ENCODE peak calls at places on chromosomes 5 and 9, in six cellular contexts. One of them, this sample, is unnamed.

GRCh38 chr5:154528005-154528594 is 50.1 kb upstream of the HAND1 start:
- DNase-seq in fibroblast of mammary gland: no peak
- DNase-seq in upper lobe of right lung: no peak
- DNase-seq in A549: no peak
- DNase-seq in cardiac fibroblast: no peak
- DNase-seq in epithelial cell of esophagus: no peak
- DNase-seq in this sample: no peak

GRCh38 chr9:123568691-123569342 is 212.8 kb downstream of the CRB2 start:
- DNase-seq in epithelial cell of esophagus: no peak
- DNase-seq in A549: no peak
- DNase-seq in upper lobe of right lung: no peak
- DNase-seq in cardiac fibroblast: peak; percentile 38
- DNase-seq in fibroblast of mammary gland: peak; percentile 76
- DNase-seq in this sample: no peak

GRCh38 chr5:126300293-126300692 is 122.9 kb upstream of the GRAMD2B start:
- DNase-seq in upper lobe of right lung: no peak
- DNase-seq in A549: no peak
- DNase-seq in fibroblast of mammary gland: peak; percentile 4
- DNase-seq in cardiac fibroblast: no peak
- DNase-seq in epithelial cell of esophagus: no peak
- DNase-seq in this sample: no peak

GRCh38 chr9:110669439-110669838 is 848 bp downstream of the MUSK start:
- DNase-seq in upper lobe of right lung: no peak
- DNase-seq in fibroblast of mammary gland: no peak
- DNase-seq in cardiac fibroblast: peak; percentile 81
- DNase-seq in A549: no peak
- DNase-seq in epithelial cell of esophagus: peak; percentile 70
- DNase-seq in this sample: no peak

GRCh38 chr9:99509900-99510299 is 287.8 kb downstream of the SEC61B start:
- DNase-seq in fibroblast of mammary gland: no peak
- DNase-seq in epithelial cell of esophagus: no peak
- DNase-seq in cardiac fibroblast: no peak
- DNase-seq in A549: no peak
- DNase-seq in upper lobe of right lung: no peak
- DNase-seq in this sample: no peak

GRCh38 chr5:932628-933250 is 40.1 kb downstream of the TRIP13 start:
- DNase-seq in cardiac fibroblast: no peak
- DNase-seq in fibroblast of mammary gland: peak; percentile 25
- DNase-seq in upper lobe of right lung: peak; percentile 66
- DNase-seq in A549: no peak
- DNase-seq in epithelial cell of esophagus: no peak
- DNase-seq in this sample: peak; percentile 9

GRCh38 chr5:95392593-95393182 is 1.5 kb downstream of the FAM81B start:
- DNase-seq in upper lobe of right lung: no peak
- DNase-seq in epithelial cell of esophagus: peak; percentile 59
- DNase-seq in fibroblast of mammary gland: peak; percentile 6
- DNase-seq in A549: peak; percentile 20
- DNase-seq in cardiac fibroblast: peak; percentile 50
- DNase-seq in this sample: peak; percentile 22

GRCh38 chr5:1419476-1420210 is 25.6 kb downstream of the SLC6A3 start:
- DNase-seq in epithelial cell of esophagus: no peak
- DNase-seq in fibroblast of mammary gland: no peak
- DNase-seq in cardiac fibroblast: no peak
- DNase-seq in A549: no peak
- DNase-seq in upper lobe of right lung: peak; percentile 50
- DNase-seq in this sample: no peak

GRCh38 chr5:126552614-126553013 is 42.4 kb downstream of the ALDH7A1 start:
- DNase-seq in A549: no peak
- DNase-seq in upper lobe of right lung: no peak
- DNase-seq in fibroblast of mammary gland: peak; percentile 27
- DNase-seq in epithelial cell of esophagus: no peak
- DNase-seq in cardiac fibroblast: no peak
- DNase-seq in this sample: no peak

GRCh38 chr9:120692901-120693573 is 21.2 kb downstream of the MEGF9 start:
- DNase-seq in cardiac fibroblast: peak; percentile 62
- DNase-seq in upper lobe of right lung: no peak
- DNase-seq in epithelial cell of esophagus: no peak
- DNase-seq in fibroblast of mammary gland: peak; percentile 81
- DNase-seq in A549: no peak
- DNase-seq in this sample: peak; percentile 31

GRCh38 chr9:127214421-127215265 is 49.9 kb upstream of the GARNL3 start:
- DNase-seq in fibroblast of mammary gland: peak; percentile 72
- DNase-seq in upper lobe of right lung: peak; percentile 69
- DNase-seq in A549: peak; percentile 58
- DNase-seq in epithelial cell of esophagus: peak; percentile 78
- DNase-seq in cardiac fibroblast: peak; percentile 59
- DNase-seq in this sample: peak; percentile 92

GRCh38 chr9:86487222-86487841 is 133.1 kb upstream of the TUT7 start:
- DNase-seq in upper lobe of right lung: no peak
- DNase-seq in fibroblast of mammary gland: peak; percentile 80
- DNase-seq in cardiac fibroblast: peak; percentile 77
- DNase-seq in epithelial cell of esophagus: peak; percentile 62
- DNase-seq in A549: peak; percentile 55
- DNase-seq in this sample: peak; percentile 43

GRCh38 chr5:30959238-30959637 is 234.2 kb upstream of the CDH6 start:
- DNase-seq in upper lobe of right lung: no peak
- DNase-seq in cardiac fibroblast: peak; percentile 12
- DNase-seq in A549: peak; percentile 2
- DNase-seq in epithelial cell of esophagus: peak; percentile 21
- DNase-seq in fibroblast of mammary gland: no peak
- DNase-seq in this sample: no peak

GRCh38 chr5:34656001-34656699 is at the start of gene RAI14:
- DNase-seq in cardiac fibroblast: peak; percentile 82
- DNase-seq in fibroblast of mammary gland: peak; percentile 73
- DNase-seq in epithelial cell of esophagus: peak; percentile 83
- DNase-seq in A549: peak; percentile 81
- DNase-seq in upper lobe of right lung: peak; percentile 93
- DNase-seq in this sample: peak; percentile 92

GRCh38 chr9:132268725-132269352 is 85.9 kb downstream of the SETX start:
- DNase-seq in fibroblast of mammary gland: peak; percentile 66
- DNase-seq in A549: peak; percentile 79
- DNase-seq in upper lobe of right lung: no peak
- DNase-seq in epithelial cell of esophagus: peak; percentile 14
- DNase-seq in cardiac fibroblast: peak; percentile 76
- DNase-seq in this sample: peak; percentile 76

GRCh38 chr9:95816716-95817115 is 58.8 kb upstream of the ERCC6L2 start:
- DNase-seq in fibroblast of mammary gland: no peak
- DNase-seq in A549: peak; percentile 8
- DNase-seq in cardiac fibroblast: peak; percentile 35
- DNase-seq in epithelial cell of esophagus: no peak
- DNase-seq in upper lobe of right lung: no peak
- DNase-seq in this sample: no peak

GRCh38 chr5:149552761-149553160 is 1.5 kb upstream of the CSNK1A1 start:
- DNase-seq in epithelial cell of esophagus: no peak
- DNase-seq in fibroblast of mammary gland: no peak
- DNase-seq in cardiac fibroblast: no peak
- DNase-seq in upper lobe of right lung: no peak
- DNase-seq in A549: no peak
- DNase-seq in this sample: peak; percentile 38

GRCh38 chr5:73450672-73451217 is 2.2 kb upstream of the FOXD1 start:
- DNase-seq in epithelial cell of esophagus: no peak
- DNase-seq in A549: peak; percentile 23
- DNase-seq in fibroblast of mammary gland: no peak
- DNase-seq in upper lobe of right lung: no peak
- DNase-seq in cardiac fibroblast: peak; percentile 44
- DNase-seq in this sample: no peak

GRCh38 chr9:131179561-131180219 is 54.3 kb downstream of the NUP214 start:
- DNase-seq in cardiac fibroblast: peak; percentile 70
- DNase-seq in A549: no peak
- DNase-seq in upper lobe of right lung: no peak
- DNase-seq in fibroblast of mammary gland: peak; percentile 84
- DNase-seq in epithelial cell of esophagus: peak; percentile 30
- DNase-seq in this sample: no peak

GRCh38 chr5:109567374-109568044 is 122.2 kb upstream of the MAN2A1 start:
- DNase-seq in A549: no peak
- DNase-seq in fibroblast of mammary gland: peak; percentile 93
- DNase-seq in cardiac fibroblast: peak; percentile 88
- DNase-seq in upper lobe of right lung: no peak
- DNase-seq in epithelial cell of esophagus: peak; percentile 55
- DNase-seq in this sample: no peak

GRCh38 chr5:107739661-107740060 is 68.9 kb upstream of the EFNA5 start:
- DNase-seq in cardiac fibroblast: no peak
- DNase-seq in epithelial cell of esophagus: peak; percentile 80
- DNase-seq in fibroblast of mammary gland: no peak
- DNase-seq in upper lobe of right lung: no peak
- DNase-seq in A549: peak; percentile 55
- DNase-seq in this sample: no peak

GRCh38 chr9:20290287-20290686 is 332.0 kb downstream of the MLLT3 start:
- DNase-seq in upper lobe of right lung: no peak
- DNase-seq in epithelial cell of esophagus: no peak
- DNase-seq in cardiac fibroblast: no peak
- DNase-seq in fibroblast of mammary gland: no peak
- DNase-seq in A549: no peak
- DNase-seq in this sample: no peak

GRCh38 chr5:44919560-44919959 is 110.8 kb downstream of the MRPS30 start:
- DNase-seq in cardiac fibroblast: no peak
- DNase-seq in fibroblast of mammary gland: peak; percentile 3
- DNase-seq in epithelial cell of esophagus: no peak
- DNase-seq in upper lobe of right lung: no peak
- DNase-seq in A549: no peak
- DNase-seq in this sample: no peak
- H3K4me3 ChIP-seq in cardiac fibroblast: no peak overlapping the region
- H3K4me3 ChIP-seq in fibroblast of mammary gland: no peak overlapping the region
- H3K4me3 ChIP-seq in epithelial cell of esophagus: no peak overlapping the region
- H3K4me3 ChIP-seq in upper lobe of right lung: no peak overlapping the region
- H3K4me3 ChIP-seq in A549: no peak overlapping the region
- H3K4me3 ChIP-seq in this sample: no peak overlapping the region

DNA sequence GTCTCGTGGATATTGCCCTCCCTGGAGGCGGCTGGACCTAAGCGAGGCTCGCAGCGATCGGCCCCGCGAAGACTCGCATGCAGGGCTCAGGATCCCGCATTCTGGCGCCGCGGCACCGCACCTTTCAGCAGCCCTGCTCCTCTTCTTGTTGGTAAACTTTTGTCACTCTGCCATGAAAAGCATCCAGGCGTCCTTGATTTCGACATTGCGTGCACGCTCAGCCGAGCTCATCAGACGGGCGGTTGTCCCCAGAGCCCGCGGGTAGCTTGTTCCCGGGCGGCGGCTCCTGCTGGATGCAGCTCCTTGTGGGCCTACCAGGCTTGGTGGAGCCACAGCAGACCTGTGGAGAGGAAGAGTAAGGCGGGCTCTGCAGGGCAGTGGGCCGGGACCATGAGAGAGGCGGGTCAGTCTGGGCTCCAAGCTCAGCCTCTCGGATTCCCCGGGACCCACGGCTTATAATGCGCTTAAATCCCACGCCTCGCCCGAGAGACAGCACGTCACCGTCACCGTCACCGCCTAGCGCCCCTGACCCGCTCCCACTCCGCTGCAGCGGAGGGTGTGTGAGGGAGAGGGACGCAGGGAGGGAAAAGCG is 1.8 kb upstream of the ANKRD18A start:
- DNase-seq in cardiac fibroblast: no peak
- DNase-seq in fibroblast of mammary gland: no peak
- DNase-seq in epithelial cell of esophagus: peak; percentile 22
- DNase-seq in upper lobe of right lung: no peak
- DNase-seq in A549: peak; percentile 81
- DNase-seq in this sample: peak; percentile 64
- H3K4me3 ChIP-seq in cardiac fibroblast: no peak overlapping the region
- H3K4me3 ChIP-seq in fibroblast of mammary gland: no peak overlapping the region
- H3K4me3 ChIP-seq in epithelial cell of esophagus: peak overlapping the region; percentile 67
- H3K4me3 ChIP-seq in upper lobe of right lung: peak overlapping the region; percentile 48
- H3K4me3 ChIP-seq in A549: peak overlapping the region; percentile 53
- H3K4me3 ChIP-seq in this sample: peak overlapping the region; percentile 60

GRCh38 chr5:16932401-16932800 is 3.7 kb downstream of the MYO10 start:
- DNase-seq in upper lobe of right lung: no peak
- DNase-seq in cardiac fibroblast: no peak
- DNase-seq in epithelial cell of esophagus: no peak
- DNase-seq in A549: no peak
- DNase-seq in fibroblast of mammary gland: no peak
- DNase-seq in this sample: no peak
- H3K4me3 ChIP-seq in upper lobe of right lung: peak overlapping the region; percentile 64
- H3K4me3 ChIP-seq in cardiac fibroblast: no peak overlapping the region
- H3K4me3 ChIP-seq in epithelial cell of esophagus: no peak overlapping the region
- H3K4me3 ChIP-seq in A549: peak overlapping the region; percentile 89
- H3K4me3 ChIP-seq in fibroblast of mammary gland: no peak overlapping the region
- H3K4me3 ChIP-seq in this sample: no peak overlapping the region

GRCh38 chr9:105837261-105837660 is 142.9 kb downstream of the TMEM38B start:
- DNase-seq in epithelial cell of esophagus: no peak
- DNase-seq in cardiac fibroblast: no peak
- DNase-seq in fibroblast of mammary gland: no peak
- DNase-seq in A549: no peak
- DNase-seq in upper lobe of right lung: no peak
- DNase-seq in this sample: no peak

GRCh38 chr9:105832311-105832710 is 138.0 kb downstream of the TMEM38B start:
- DNase-seq in epithelial cell of esophagus: peak; percentile 30
- DNase-seq in upper lobe of right lung: no peak
- DNase-seq in cardiac fibroblast: no peak
- DNase-seq in fibroblast of mammary gland: no peak
- DNase-seq in A549: no peak
- DNase-seq in this sample: no peak

GRCh38 chr9:105834404-105834803 is 140.1 kb downstream of the TMEM38B start:
- DNase-seq in A549: no peak
- DNase-seq in epithelial cell of esophagus: no peak
- DNase-seq in fibroblast of mammary gland: no peak
- DNase-seq in cardiac fibroblast: no peak
- DNase-seq in upper lobe of right lung: no peak
- DNase-seq in this sample: no peak

GRCh38 chr9:105835721-105836120 is 141.4 kb downstream of the TMEM38B start:
- DNase-seq in cardiac fibroblast: no peak
- DNase-seq in fibroblast of mammary gland: no peak
- DNase-seq in epithelial cell of esophagus: no peak
- DNase-seq in upper lobe of right lung: no peak
- DNase-seq in A549: no peak
- DNase-seq in this sample: no peak

GRCh38 chr9:105833271-105833975 is 139.1 kb downstream of the TMEM38B start:
- DNase-seq in epithelial cell of esophagus: peak; percentile 9
- DNase-seq in cardiac fibroblast: no peak
- DNase-seq in fibroblast of mammary gland: no peak
- DNase-seq in upper lobe of right lung: no peak
- DNase-seq in A549: no peak
- DNase-seq in this sample: no peak
- H3K4me3 ChIP-seq in epithelial cell of esophagus: no peak overlapping the region
- H3K4me3 ChIP-seq in cardiac fibroblast: no peak overlapping the region
- H3K4me3 ChIP-seq in fibroblast of mammary gland: no peak overlapping the region
- H3K4me3 ChIP-seq in upper lobe of right lung: no peak overlapping the region
- H3K4me3 ChIP-seq in A549: no peak overlapping the region
- H3K4me3 ChIP-seq in this sample: no peak overlapping the region

This sample was measured in H7.